ENCODE peak calls at places on chromosomes 13 and 19, in eight cellular contexts. One of them, this sample, is unnamed.

GRCh38 chr19:38182536-38183210 is 41.3 kb downstream of the DPF1 start:
- DNase-seq in brain microvascular endothelial cell: no peak
- DNase-seq in mesothelial cell of epicardium: no peak
- DNase-seq in astrocyte: no peak
- DNase-seq in ovary: no peak
- DNase-seq in thoracic aorta: no peak
- DNase-seq in GM13976: no peak
- DNase-seq in progenitor cell of endocrine pancreas: no peak
- DNase-seq in this sample: no peak

GRCh38 chr19:38793186-38793585 is 4.2 kb downstream of the LGALS7B start:
- DNase-seq in brain microvascular endothelial cell: peak
- DNase-seq in mesothelial cell of epicardium: no peak
- DNase-seq in astrocyte: no peak
- DNase-seq in ovary: no peak
- DNase-seq in thoracic aorta: no peak
- DNase-seq in GM13976: no peak
- DNase-seq in progenitor cell of endocrine pancreas: no peak
- DNase-seq in this sample: no peak

GRCh38 chr13:49791753-49792549 is 531 bp downstream of the KPNA3 start:
- DNase-seq in brain microvascular endothelial cell: peak
- DNase-seq in mesothelial cell of epicardium: peak
- DNase-seq in astrocyte: peak
- DNase-seq in ovary: no peak
- DNase-seq in thoracic aorta: no peak
- DNase-seq in GM13976: peak
- DNase-seq in progenitor cell of endocrine pancreas: peak
- DNase-seq in this sample: peak

GRCh38 chr19:2315818-2316353 is 7.9 kb upstream of the LINGO3 start:
- DNase-seq in brain microvascular endothelial cell: peak
- DNase-seq in mesothelial cell of epicardium: no peak
- DNase-seq in astrocyte: no peak
- DNase-seq in ovary: no peak
- DNase-seq in thoracic aorta: no peak
- DNase-seq in GM13976: peak
- DNase-seq in progenitor cell of endocrine pancreas: peak
- DNase-seq in this sample: peak

GRCh38 chr13:109074853-109075252 is 445.4 kb downstream of the MYO16 start:
- DNase-seq in brain microvascular endothelial cell: no peak
- DNase-seq in mesothelial cell of epicardium: no peak
- DNase-seq in astrocyte: no peak
- DNase-seq in ovary: no peak
- DNase-seq in thoracic aorta: no peak
- DNase-seq in GM13976: no peak
- DNase-seq in progenitor cell of endocrine pancreas: no peak
- DNase-seq in this sample: no peak

GRCh38 chr13:27556109-27556508 is 64.2 kb downstream of the LNX2 start:
- DNase-seq in brain microvascular endothelial cell: peak
- DNase-seq in mesothelial cell of epicardium: no peak
- DNase-seq in astrocyte: peak
- DNase-seq in ovary: no peak
- DNase-seq in thoracic aorta: no peak
- DNase-seq in GM13976: no peak
- DNase-seq in progenitor cell of endocrine pancreas: no peak
- DNase-seq in this sample: no peak

GRCh38 chr13:92745233-92745632 is 481.4 kb upstream of the GPC6 start:
- DNase-seq in brain microvascular endothelial cell: no peak
- DNase-seq in mesothelial cell of epicardium: no peak
- DNase-seq in astrocyte: peak
- DNase-seq in ovary: no peak
- DNase-seq in thoracic aorta: no peak
- DNase-seq in GM13976: no peak
- DNase-seq in progenitor cell of endocrine pancreas: no peak
- DNase-seq in this sample: no peak

GRCh38 chr19:5078666-5079409 is 109.9 kb downstream of the KDM4B start:
- DNase-seq in brain microvascular endothelial cell: no peak
- DNase-seq in mesothelial cell of epicardium: no peak
- DNase-seq in astrocyte: no peak
- DNase-seq in ovary: no peak
- DNase-seq in thoracic aorta: no peak
- DNase-seq in GM13976: no peak
- DNase-seq in progenitor cell of endocrine pancreas: no peak
- DNase-seq in this sample: no peak

GRCh38 chr13:46721054-46721453 is 75.9 kb downstream of the ESD start:
- DNase-seq in brain microvascular endothelial cell: peak
- DNase-seq in mesothelial cell of epicardium: peak
- DNase-seq in astrocyte: no peak
- DNase-seq in ovary: peak
- DNase-seq in thoracic aorta: no peak
- DNase-seq in GM13976: no peak
- DNase-seq in progenitor cell of endocrine pancreas: no peak
- DNase-seq in this sample: no peak

GRCh38 chr13:32086366-32086765 is 54.8 kb downstream of the FRY start:
- DNase-seq in brain microvascular endothelial cell: no peak
- DNase-seq in mesothelial cell of epicardium: no peak
- DNase-seq in astrocyte: no peak
- DNase-seq in ovary: no peak
- DNase-seq in thoracic aorta: no peak
- DNase-seq in GM13976: no peak
- DNase-seq in progenitor cell of endocrine pancreas: no peak
- DNase-seq in this sample: no peak

GRCh38 chr13:19810996-19811881 is 28.5 kb upstream of the PSPC1 start:
- DNase-seq in brain microvascular endothelial cell: peak
- DNase-seq in mesothelial cell of epicardium: no peak
- DNase-seq in astrocyte: no peak
- DNase-seq in ovary: no peak
- DNase-seq in thoracic aorta: no peak
- DNase-seq in GM13976: no peak
- DNase-seq in progenitor cell of endocrine pancreas: no peak
- DNase-seq in this sample: no peak

GRCh38 chr13:59449750-59450149 is 714.0 kb downstream of the DIAPH3 start:
- DNase-seq in brain microvascular endothelial cell: no peak
- DNase-seq in mesothelial cell of epicardium: no peak
- DNase-seq in astrocyte: no peak
- DNase-seq in ovary: no peak
- DNase-seq in thoracic aorta: no peak
- DNase-seq in GM13976: no peak
- DNase-seq in progenitor cell of endocrine pancreas: no peak
- DNase-seq in this sample: no peak

GRCh38 chr19:39199025-39199424 is 2.3 kb downstream of the NCCRP1 start:
- DNase-seq in brain microvascular endothelial cell: no peak
- DNase-seq in mesothelial cell of epicardium: no peak
- DNase-seq in astrocyte: peak
- DNase-seq in ovary: peak
- DNase-seq in thoracic aorta: no peak
- DNase-seq in GM13976: peak
- DNase-seq in progenitor cell of endocrine pancreas: no peak
- DNase-seq in this sample: no peak

GRCh38 chr13:35733832-35734231 is 257.3 kb upstream of the MAB21L1 start:
- DNase-seq in brain microvascular endothelial cell: no peak
- DNase-seq in mesothelial cell of epicardium: no peak
- DNase-seq in astrocyte: no peak
- DNase-seq in ovary: no peak
- DNase-seq in thoracic aorta: no peak
- DNase-seq in GM13976: no peak
- DNase-seq in progenitor cell of endocrine pancreas: no peak
- DNase-seq in this sample: no peak

GRCh38 chr13:36533806-36534205 is 101.5 kb downstream of the CCNA1 start:
- DNase-seq in brain microvascular endothelial cell: no peak
- DNase-seq in mesothelial cell of epicardium: no peak
- DNase-seq in astrocyte: peak
- DNase-seq in ovary: no peak
- DNase-seq in thoracic aorta: no peak
- DNase-seq in GM13976: no peak
- DNase-seq in progenitor cell of endocrine pancreas: no peak
- DNase-seq in this sample: no peak

GRCh38 chr13:75736132-75736531 is 100.0 kb downstream of the LMO7 start:
- DNase-seq in brain microvascular endothelial cell: no peak
- DNase-seq in mesothelial cell of epicardium: no peak
- DNase-seq in astrocyte: no peak
- DNase-seq in ovary: no peak
- DNase-seq in thoracic aorta: no peak
- DNase-seq in GM13976: no peak
- DNase-seq in progenitor cell of endocrine pancreas: no peak
- DNase-seq in this sample: no peak

GRCh38 chr19:8922591-8922990 is 87.6 kb downstream of the MUC16 start:
- DNase-seq in brain microvascular endothelial cell: no peak
- DNase-seq in mesothelial cell of epicardium: no peak
- DNase-seq in astrocyte: no peak
- DNase-seq in ovary: no peak
- DNase-seq in thoracic aorta: no peak
- DNase-seq in GM13976: no peak
- DNase-seq in progenitor cell of endocrine pancreas: no peak
- DNase-seq in this sample: no peak

GRCh38 chr19:52343548-52343947 is 7.5 kb downstream of the ZNF610 start:
- DNase-seq in brain microvascular endothelial cell: peak
- DNase-seq in mesothelial cell of epicardium: peak
- DNase-seq in astrocyte: peak
- DNase-seq in ovary: peak
- DNase-seq in thoracic aorta: no peak
- DNase-seq in GM13976: peak
- DNase-seq in progenitor cell of endocrine pancreas: peak
- DNase-seq in this sample: no peak

GRCh38 chr19:588758-589692 is 656 bp upstream of the HCN2 start:
- DNase-seq in brain microvascular endothelial cell: no peak
- DNase-seq in mesothelial cell of epicardium: no peak
- DNase-seq in astrocyte: no peak
- DNase-seq in ovary: no peak
- DNase-seq in thoracic aorta: no peak
- DNase-seq in GM13976: no peak
- DNase-seq in progenitor cell of endocrine pancreas: no peak
- DNase-seq in this sample: peak

GRCh38 chr19:15810335-15810734 is 5.1 kb downstream of the OR10H1 start:
- DNase-seq in brain microvascular endothelial cell: no peak
- DNase-seq in mesothelial cell of epicardium: no peak
- DNase-seq in astrocyte: no peak
- DNase-seq in ovary: no peak
- DNase-seq in thoracic aorta: no peak
- DNase-seq in GM13976: no peak
- DNase-seq in progenitor cell of endocrine pancreas: no peak
- DNase-seq in this sample: no peak

GRCh38 chr19:41123716-41124244 is 9.5 kb downstream of the CYP2F1 start:
- DNase-seq in brain microvascular endothelial cell: no peak
- DNase-seq in mesothelial cell of epicardium: no peak
- DNase-seq in astrocyte: no peak
- DNase-seq in ovary: no peak
- DNase-seq in thoracic aorta: no peak
- DNase-seq in GM13976: no peak
- DNase-seq in progenitor cell of endocrine pancreas: no peak
- DNase-seq in this sample: no peak

GRCh38 chr19:16801599-16801998 is 27.6 kb upstream of the SIN3B start:
- DNase-seq in brain microvascular endothelial cell: peak
- DNase-seq in mesothelial cell of epicardium: no peak
- DNase-seq in astrocyte: peak
- DNase-seq in ovary: no peak
- DNase-seq in thoracic aorta: no peak
- DNase-seq in GM13976: no peak
- DNase-seq in progenitor cell of endocrine pancreas: no peak
- DNase-seq in this sample: no peak

DNA sequence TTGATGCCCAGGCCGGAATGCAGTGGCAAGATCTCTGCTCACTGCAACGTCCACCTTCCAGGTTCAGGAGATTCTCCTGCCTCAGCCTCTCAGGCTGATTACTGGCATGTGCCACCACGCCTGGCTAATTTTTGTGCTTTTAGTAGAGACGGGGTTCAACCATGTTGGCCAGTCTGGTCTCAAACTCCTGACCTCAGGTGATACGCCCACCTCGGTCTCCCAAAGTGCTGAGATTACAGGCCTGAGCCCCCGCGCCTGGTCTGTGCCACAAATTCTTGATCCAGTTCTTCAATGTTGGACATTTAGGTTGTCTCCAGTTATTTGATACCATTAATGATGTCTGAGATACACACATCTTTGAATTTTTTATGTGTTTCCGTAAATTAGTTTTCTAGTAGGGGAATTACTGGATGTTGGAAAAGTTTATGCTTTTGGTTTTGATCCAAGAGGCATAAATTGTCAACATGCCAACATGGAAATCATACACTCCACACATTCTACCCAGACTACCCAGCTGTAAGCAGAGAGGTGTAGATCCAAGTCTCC is 525 bp upstream of the COG3 start:
- DNase-seq in brain microvascular endothelial cell: no peak
- DNase-seq in mesothelial cell of epicardium: no peak
- DNase-seq in astrocyte: no peak
- DNase-seq in ovary: peak
- DNase-seq in thoracic aorta: no peak
- DNase-seq in GM13976: no peak
- DNase-seq in progenitor cell of endocrine pancreas: no peak
- DNase-seq in this sample: no peak
- TF ChIP-seq CTCF in brain microvascular endothelial cell: peak
- TF ChIP-seq CTCF in mesothelial cell of epicardium: no peak
- TF ChIP-seq CTCF in astrocyte: no peak
- TF ChIP-seq CTCF in ovary: peak
- TF ChIP-seq CTCF in thoracic aorta: peak
- TF ChIP-seq CTCF in GM13976: no peak
- TF ChIP-seq CTCF in progenitor cell of endocrine pancreas: no peak
- TF ChIP-seq CTCF in this sample: no peak

GRCh38 chr13:98448642-98448928 is 128.3 kb downstream of the STK24 start:
- DNase-seq in brain microvascular endothelial cell: no peak
- DNase-seq in mesothelial cell of epicardium: no peak
- DNase-seq in astrocyte: no peak
- DNase-seq in ovary: no peak
- DNase-seq in thoracic aorta: no peak
- DNase-seq in GM13976: no peak
- DNase-seq in progenitor cell of endocrine pancreas: no peak
- DNase-seq in this sample: no peak
- TF ChIP-seq CTCF in brain microvascular endothelial cell: no peak
- TF ChIP-seq CTCF in mesothelial cell of epicardium: no peak
- TF ChIP-seq CTCF in astrocyte: no peak
- TF ChIP-seq CTCF in ovary: no peak
- TF ChIP-seq CTCF in thoracic aorta: no peak
- TF ChIP-seq CTCF in GM13976: no peak
- TF ChIP-seq CTCF in progenitor cell of endocrine pancreas: no peak
- TF ChIP-seq CTCF in this sample: no peak

DNA sequence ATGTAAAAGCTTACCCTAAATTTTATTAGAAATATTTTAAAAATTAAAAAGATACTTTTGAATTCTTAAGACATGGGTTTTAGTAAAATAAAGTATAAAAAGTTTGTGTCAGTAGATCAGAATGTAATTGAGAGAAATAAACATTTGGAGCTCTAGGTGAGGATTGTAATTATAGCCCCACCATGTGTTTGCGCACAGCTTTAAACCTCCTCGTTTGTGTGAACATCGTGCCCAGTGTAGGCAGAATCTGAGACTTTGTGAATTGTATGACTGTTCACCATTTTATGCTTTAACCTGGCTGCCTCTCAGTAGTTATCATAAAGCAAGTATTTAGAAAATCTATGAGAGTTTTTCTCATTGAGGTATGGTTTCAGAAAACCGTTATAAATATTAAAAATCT is 29.1 kb downstream of the CUL4A start:
- DNase-seq in brain microvascular endothelial cell: no peak
- DNase-seq in mesothelial cell of epicardium: no peak
- DNase-seq in astrocyte: no peak
- DNase-seq in ovary: no peak
- DNase-seq in thoracic aorta: no peak
- DNase-seq in GM13976: no peak
- DNase-seq in progenitor cell of endocrine pancreas: no peak
- DNase-seq in this sample: no peak
- TF ChIP-seq CTCF in brain microvascular endothelial cell: no peak
- TF ChIP-seq CTCF in mesothelial cell of epicardium: no peak
- TF ChIP-seq CTCF in astrocyte: no peak
- TF ChIP-seq CTCF in ovary: no peak
- TF ChIP-seq CTCF in thoracic aorta: no peak
- TF ChIP-seq CTCF in GM13976: no peak
- TF ChIP-seq CTCF in progenitor cell of endocrine pancreas: no peak
- TF ChIP-seq CTCF in this sample: no peak

GRCh38 chr19:55642153-55643002 is 1.1 kb upstream of the ZNF581 start:
- DNase-seq in brain microvascular endothelial cell: no peak
- DNase-seq in mesothelial cell of epicardium: no peak
- DNase-seq in astrocyte: no peak
- DNase-seq in ovary: peak
- DNase-seq in thoracic aorta: no peak
- DNase-seq in GM13976: no peak
- DNase-seq in progenitor cell of endocrine pancreas: no peak
- DNase-seq in this sample: peak
- TF ChIP-seq CTCF in brain microvascular endothelial cell: no peak
- TF ChIP-seq CTCF in mesothelial cell of epicardium: no peak
- TF ChIP-seq CTCF in astrocyte: no peak
- TF ChIP-seq CTCF in ovary: no peak
- TF ChIP-seq CTCF in thoracic aorta: no peak
- TF ChIP-seq CTCF in GM13976: no peak
- TF ChIP-seq CTCF in progenitor cell of endocrine pancreas: no peak
- TF ChIP-seq CTCF in this sample: no peak